ENCODE peak calls at places on chromosome 1, in nine cellular contexts. E is stimulated activated CD4-positive, alpha-beta T cell treated with anti-CD3 and anti-CD28 coated beads, TNF-alpha, amount 100 ng/mL, for 24 hours; T is IMR-90; F is aorta; M is activated CD8-positive, alpha-beta T cell treated with anti-CD3 and anti-CD28 coated beads, Interleukin-2, amount 10 ng/mL, durations not matched to agents 7 days and 5 days; N is GM10248; L is kidney tubule cell; Y is AG08396; W is activated CD8-positive, alpha-beta memory T cell treated with anti-CD3 and anti-CD28 coated beads for 24 hours. D is an unnamed sample.

GRCh38 chr1:39907532-39908453 is 6.1 kb upstream of the MYCL start:
- DNase-seq in L (peak), Y (no peak), E (no peak), T (no peak), N (no peak), M (no peak), W (no peak), F (no peak), D (no peak)

GRCh38 chr1:224795591-224795990 is 133.9 kb upstream of the DNAH14 start:
- DNase-seq in F (no peak), Y (no peak), M (no peak), T (no peak), L (no peak), W (no peak), E (no peak), N (no peak), D (no peak)

GRCh38 chr1:70826428-70826827 is 221.2 kb downstream of the PTGER3 start:
- DNase-seq in M (no peak), F (no peak), T (no peak), W (no peak), Y (no peak), N (no peak), L (no peak), E (no peak), D (no peak)

GRCh38 chr1:151779852-151780251 is 10.4 kb downstream of the TDRKH start:
- DNase-seq in M (no peak), F (no peak), N (no peak), Y (no peak), T (no peak), L (no peak), W (no peak), E (no peak), D (no peak)

GRCh38 chr1:197771904-197772561 is 3.2 kb downstream of the DENND1B start:
- DNase-seq in W (no peak), L (no peak), T (no peak), M (no peak), F (no peak), Y (no peak), E (no peak), N (no peak), D (no peak)

GRCh38 chr1:192740214-192740613 is 68.6 kb upstream of the RGS2 start:
- DNase-seq in F (no peak), W (no peak), N (no peak), L (no peak), T (no peak), Y (no peak), E (no peak), M (no peak), D (no peak)

GRCh38 chr1:77975386-77975785 is 3.5 kb downstream of the FUBP1 start:
- DNase-seq in N (no peak), L (peak), W (no peak), Y (no peak), M (no peak), E (no peak), T (peak), F (no peak), D (no peak)

GRCh38 chr1:59685666-59686065 is 129.1 kb upstream of the HOOK1 start:
- DNase-seq in E (no peak), Y (no peak), W (no peak), F (no peak), M (no peak), T (no peak), N (no peak), L (no peak), D (no peak)

GRCh38 chr1:111598534-111598933 is 21.1 kb upstream of the RAP1A start:
- DNase-seq in L (no peak), M (peak), W (no peak), N (no peak), F (no peak), Y (no peak), E (no peak), T (no peak), D (no peak)

GRCh38 chr1:170743083-170743482 is 79.2 kb downstream of the PRRX1 start:
- DNase-seq in E (no peak), N (no peak), F (no peak), Y (no peak), W (no peak), M (no peak), L (no peak), T (no peak), D (no peak)

GRCh38 chr1:19438552-19439196 is 46.7 kb downstream of the CAPZB start:
- DNase-seq in L (no peak), F (peak), M (no peak), T (no peak), Y (no peak), E (no peak), N (no peak), W (no peak), D (no peak)

GRCh38 chr1:38093569-38094520 is 47.3 kb upstream of the POU3F1 start:
- DNase-seq in L (no peak), E (no peak), T (no peak), W (no peak), F (no peak), M (no peak), N (no peak), Y (no peak), D (no peak)

GRCh38 chr1:230306158-230306557 is 120.0 kb downstream of the PGBD5 start:
- DNase-seq in W (no peak), N (no peak), T (no peak), L (no peak), F (peak), M (peak), Y (no peak), E (no peak), D (no peak)

GRCh38 chr1:49622877-49623276 is 400.9 kb downstream of the AGBL4 start:
- DNase-seq in W (no peak), N (no peak), Y (no peak), F (no peak), E (no peak), L (no peak), M (no peak), T (no peak), D (no peak)

GRCh38 chr1:183327429-183328290 is 90.5 kb downstream of the NMNAT2 start:
- DNase-seq in W (no peak), T (no peak), E (no peak), Y (no peak), N (no peak), F (no peak), L (no peak), M (no peak), D (no peak)

GRCh38 chr1:83606416-83606955 is 392.4 kb downstream of the TTLL7 start:
- DNase-seq in M (no peak), N (no peak), T (no peak), W (no peak), E (no peak), L (no peak), F (no peak), Y (no peak), D (no peak)

GRCh38 chr1:37661401-37661800 is 26.7 kb upstream of the RSPO1 start:
- DNase-seq in N (no peak), Y (peak), L (no peak), E (no peak), M (no peak), F (no peak), T (peak), W (no peak), D (no peak)

D was measured in kidney epithelial cell.